ENCODE peak calls at places on chromosomes 12 and 14, in eight cellular contexts. One of them, this sample, is unnamed.

GRCh38 chr14:34501004-34501580 is 38.4 kb downstream of the EAPP start:
- DNase-seq in body of pancreas: no peak
- DNase-seq in neural progenitor cell: no peak
- DNase-seq in fibroblast of lung: peak
- DNase-seq in WTC11: no peak
- DNase-seq in Peyer's patch: no peak
- DNase-seq in GM13976: no peak
- DNase-seq in cardiac muscle cell: no peak
- DNase-seq in this sample: no peak

GRCh38 chr14:71933026-71933587 is 878 bp downstream of the RGS6 start:
- DNase-seq in body of pancreas: no peak
- DNase-seq in neural progenitor cell: peak
- DNase-seq in fibroblast of lung: peak
- DNase-seq in WTC11: peak
- DNase-seq in Peyer's patch: no peak
- DNase-seq in GM13976: no peak
- DNase-seq in cardiac muscle cell: peak
- DNase-seq in this sample: peak

GRCh38 chr12:107522692-107523477 is 162.7 kb upstream of the PWP1 start:
- DNase-seq in body of pancreas: no peak
- DNase-seq in neural progenitor cell: peak
- DNase-seq in fibroblast of lung: no peak
- DNase-seq in WTC11: peak
- DNase-seq in Peyer's patch: no peak
- DNase-seq in GM13976: no peak
- DNase-seq in cardiac muscle cell: peak
- DNase-seq in this sample: no peak

GRCh38 chr12:29103539-29103974 is 45.5 kb upstream of the FAR2 start:
- DNase-seq in body of pancreas: no peak
- DNase-seq in neural progenitor cell: no peak
- DNase-seq in fibroblast of lung: no peak
- DNase-seq in WTC11: no peak
- DNase-seq in Peyer's patch: no peak
- DNase-seq in GM13976: peak
- DNase-seq in cardiac muscle cell: no peak
- DNase-seq in this sample: peak

GRCh38 chr12:15688838-15689237 is 100.3 kb downstream of the EPS8 start:
- DNase-seq in body of pancreas: no peak
- DNase-seq in neural progenitor cell: peak
- DNase-seq in fibroblast of lung: peak
- DNase-seq in WTC11: peak
- DNase-seq in Peyer's patch: no peak
- DNase-seq in GM13976: no peak
- DNase-seq in cardiac muscle cell: peak
- DNase-seq in this sample: no peak

GRCh38 chr12:25788707-25789106 is 169.8 kb upstream of the RASSF8 start:
- DNase-seq in body of pancreas: no peak
- DNase-seq in neural progenitor cell: no peak
- DNase-seq in fibroblast of lung: no peak
- DNase-seq in WTC11: no peak
- DNase-seq in Peyer's patch: no peak
- DNase-seq in GM13976: no peak
- DNase-seq in cardiac muscle cell: no peak
- DNase-seq in this sample: no peak

GRCh38 chr12:93198086-93198485 is 179.6 kb upstream of the NUDT4 start:
- DNase-seq in body of pancreas: no peak
- DNase-seq in neural progenitor cell: no peak
- DNase-seq in fibroblast of lung: peak
- DNase-seq in WTC11: no peak
- DNase-seq in Peyer's patch: no peak
- DNase-seq in GM13976: no peak
- DNase-seq in cardiac muscle cell: no peak
- DNase-seq in this sample: no peak

GRCh38 chr14:104856157-104856868 is 8.8 kb upstream of the CEP170B start:
- DNase-seq in body of pancreas: no peak
- DNase-seq in neural progenitor cell: no peak
- DNase-seq in fibroblast of lung: no peak
- DNase-seq in WTC11: no peak
- DNase-seq in Peyer's patch: peak
- DNase-seq in GM13976: no peak
- DNase-seq in cardiac muscle cell: no peak
- DNase-seq in this sample: no peak

GRCh38 chr14:66974397-66975025 is 214.7 kb upstream of the GARIN2 start:
- DNase-seq in body of pancreas: no peak
- DNase-seq in neural progenitor cell: no peak
- DNase-seq in fibroblast of lung: peak
- DNase-seq in WTC11: no peak
- DNase-seq in Peyer's patch: no peak
- DNase-seq in GM13976: no peak
- DNase-seq in cardiac muscle cell: peak
- DNase-seq in this sample: no peak

GRCh38 chr12:92041742-92042141 is 103.9 kb downstream of the BTG1 start:
- DNase-seq in body of pancreas: no peak
- DNase-seq in neural progenitor cell: no peak
- DNase-seq in fibroblast of lung: peak
- DNase-seq in WTC11: no peak
- DNase-seq in Peyer's patch: no peak
- DNase-seq in GM13976: no peak
- DNase-seq in cardiac muscle cell: no peak
- DNase-seq in this sample: no peak

GRCh38 chr12:100528471-100529139 is 44.9 kb upstream of the GAS2L3 start:
- DNase-seq in body of pancreas: no peak
- DNase-seq in neural progenitor cell: no peak
- DNase-seq in fibroblast of lung: no peak
- DNase-seq in WTC11: no peak
- DNase-seq in Peyer's patch: no peak
- DNase-seq in GM13976: no peak
- DNase-seq in cardiac muscle cell: no peak
- DNase-seq in this sample: no peak

GRCh38 chr14:104866451-104867370 is 1.6 kb downstream of the CEP170B start:
- DNase-seq in body of pancreas: no peak
- DNase-seq in neural progenitor cell: peak
- DNase-seq in fibroblast of lung: no peak
- DNase-seq in WTC11: no peak
- DNase-seq in Peyer's patch: no peak
- DNase-seq in GM13976: no peak
- DNase-seq in cardiac muscle cell: no peak
- DNase-seq in this sample: no peak

GRCh38 chr14:59428581-59429012 is 36.6 kb downstream of the GPR135 start:
- DNase-seq in body of pancreas: no peak
- DNase-seq in neural progenitor cell: no peak
- DNase-seq in fibroblast of lung: peak
- DNase-seq in WTC11: no peak
- DNase-seq in Peyer's patch: no peak
- DNase-seq in GM13976: no peak
- DNase-seq in cardiac muscle cell: no peak
- DNase-seq in this sample: no peak
- TF ChIP-seq CTCF in body of pancreas: no peak
- TF ChIP-seq CTCF in neural progenitor cell: no peak
- TF ChIP-seq CTCF in fibroblast of lung: peak
- TF ChIP-seq CTCF in WTC11: no peak
- TF ChIP-seq CTCF in Peyer's patch: peak
- TF ChIP-seq CTCF in GM13976: no peak
- TF ChIP-seq CTCF in cardiac muscle cell: peak
- TF ChIP-seq CTCF in this sample: no peak

GRCh38 chr12:19836456-19836855 is 397.2 kb downstream of the AEBP2 start:
- DNase-seq in body of pancreas: no peak
- DNase-seq in neural progenitor cell: no peak
- DNase-seq in fibroblast of lung: no peak
- DNase-seq in WTC11: no peak
- DNase-seq in Peyer's patch: no peak
- DNase-seq in GM13976: no peak
- DNase-seq in cardiac muscle cell: no peak
- DNase-seq in this sample: no peak

GRCh38 chr12:19836056-19836455 is 396.8 kb downstream of the AEBP2 start:
- DNase-seq in body of pancreas: no peak
- DNase-seq in neural progenitor cell: no peak
- DNase-seq in fibroblast of lung: no peak
- DNase-seq in WTC11: no peak
- DNase-seq in Peyer's patch: no peak
- DNase-seq in GM13976: no peak
- DNase-seq in cardiac muscle cell: no peak
- DNase-seq in this sample: no peak

GRCh38 chr12:19830461-19830860 is 391.2 kb downstream of the AEBP2 start:
- DNase-seq in body of pancreas: no peak
- DNase-seq in neural progenitor cell: no peak
- DNase-seq in fibroblast of lung: no peak
- DNase-seq in WTC11: no peak
- DNase-seq in Peyer's patch: no peak
- DNase-seq in GM13976: peak
- DNase-seq in cardiac muscle cell: no peak
- DNase-seq in this sample: no peak

GRCh38 chr12:19834596-19834995 is 395.3 kb downstream of the AEBP2 start:
- DNase-seq in body of pancreas: no peak
- DNase-seq in neural progenitor cell: no peak
- DNase-seq in fibroblast of lung: no peak
- DNase-seq in WTC11: no peak
- DNase-seq in Peyer's patch: no peak
- DNase-seq in GM13976: no peak
- DNase-seq in cardiac muscle cell: no peak
- DNase-seq in this sample: no peak

GRCh38 chr12:19833775-19834501 is 394.6 kb downstream of the AEBP2 start:
- DNase-seq in body of pancreas: no peak
- DNase-seq in neural progenitor cell: no peak
- DNase-seq in fibroblast of lung: peak
- DNase-seq in WTC11: no peak
- DNase-seq in Peyer's patch: no peak
- DNase-seq in GM13976: no peak
- DNase-seq in cardiac muscle cell: no peak
- DNase-seq in this sample: no peak
- TF ChIP-seq CTCF in body of pancreas: no peak
- TF ChIP-seq CTCF in neural progenitor cell: no peak
- TF ChIP-seq CTCF in fibroblast of lung: no peak
- TF ChIP-seq CTCF in WTC11: no peak
- TF ChIP-seq CTCF in Peyer's patch: no peak
- TF ChIP-seq CTCF in GM13976: no peak
- TF ChIP-seq CTCF in cardiac muscle cell: no peak
- TF ChIP-seq CTCF in this sample: no peak

GRCh38 chr12:7638764-7639570 is 26.7 kb downstream of the APOBEC1 start:
- DNase-seq in body of pancreas: peak
- DNase-seq in neural progenitor cell: peak
- DNase-seq in fibroblast of lung: peak
- DNase-seq in WTC11: peak
- DNase-seq in Peyer's patch: no peak
- DNase-seq in GM13976: peak
- DNase-seq in cardiac muscle cell: peak
- DNase-seq in this sample: peak
- TF ChIP-seq CTCF in body of pancreas: peak
- TF ChIP-seq CTCF in neural progenitor cell: peak
- TF ChIP-seq CTCF in fibroblast of lung: peak
- TF ChIP-seq CTCF in WTC11: peak
- TF ChIP-seq CTCF in Peyer's patch: peak
- TF ChIP-seq CTCF in GM13976: peak
- TF ChIP-seq CTCF in cardiac muscle cell: peak
- TF ChIP-seq CTCF in this sample: peak

DNA sequence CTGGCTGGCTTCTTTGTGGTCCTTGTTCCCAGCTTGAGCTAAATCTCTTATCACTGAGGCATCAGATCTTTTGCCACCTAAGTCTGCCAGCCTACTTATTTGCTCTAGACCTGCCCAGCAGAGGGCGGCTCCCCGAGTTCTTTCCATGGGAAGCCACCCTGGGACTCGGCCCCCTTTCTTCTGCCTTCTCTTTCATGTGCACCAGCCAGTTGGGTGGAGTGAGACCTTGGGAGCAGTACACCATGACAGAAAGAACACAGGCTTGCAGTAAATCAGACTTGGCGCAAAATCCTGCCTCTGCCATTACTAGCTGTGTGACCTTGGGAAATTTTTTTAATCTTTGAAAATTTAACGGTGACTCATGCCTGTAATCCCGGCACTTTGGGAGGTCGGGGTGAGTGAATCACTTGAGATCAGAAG is 7.4 kb downstream of the SMAGP start:
- DNase-seq in body of pancreas: peak
- DNase-seq in neural progenitor cell: peak
- DNase-seq in fibroblast of lung: peak
- DNase-seq in WTC11: peak
- DNase-seq in Peyer's patch: peak
- DNase-seq in GM13976: no peak
- DNase-seq in cardiac muscle cell: peak
- DNase-seq in this sample: no peak
- TF ChIP-seq CTCF in body of pancreas: peak
- TF ChIP-seq CTCF in neural progenitor cell: peak
- TF ChIP-seq CTCF in fibroblast of lung: peak
- TF ChIP-seq CTCF in WTC11: no peak
- TF ChIP-seq CTCF in Peyer's patch: peak
- TF ChIP-seq CTCF in GM13976: peak
- TF ChIP-seq CTCF in cardiac muscle cell: peak
- TF ChIP-seq CTCF in this sample: peak

GRCh38 chr12:3122841-3123678 is 45.9 kb downstream of the TSPAN9 start:
- DNase-seq in body of pancreas: peak
- DNase-seq in neural progenitor cell: no peak
- DNase-seq in fibroblast of lung: peak
- DNase-seq in WTC11: peak
- DNase-seq in Peyer's patch: no peak
- DNase-seq in GM13976: no peak
- DNase-seq in cardiac muscle cell: no peak
- DNase-seq in this sample: no peak
- TF ChIP-seq CTCF in body of pancreas: no peak
- TF ChIP-seq CTCF in neural progenitor cell: no peak
- TF ChIP-seq CTCF in fibroblast of lung: peak
- TF ChIP-seq CTCF in WTC11: no peak
- TF ChIP-seq CTCF in Peyer's patch: no peak
- TF ChIP-seq CTCF in GM13976: no peak
- TF ChIP-seq CTCF in cardiac muscle cell: peak
- TF ChIP-seq CTCF in this sample: no peak

DNA sequence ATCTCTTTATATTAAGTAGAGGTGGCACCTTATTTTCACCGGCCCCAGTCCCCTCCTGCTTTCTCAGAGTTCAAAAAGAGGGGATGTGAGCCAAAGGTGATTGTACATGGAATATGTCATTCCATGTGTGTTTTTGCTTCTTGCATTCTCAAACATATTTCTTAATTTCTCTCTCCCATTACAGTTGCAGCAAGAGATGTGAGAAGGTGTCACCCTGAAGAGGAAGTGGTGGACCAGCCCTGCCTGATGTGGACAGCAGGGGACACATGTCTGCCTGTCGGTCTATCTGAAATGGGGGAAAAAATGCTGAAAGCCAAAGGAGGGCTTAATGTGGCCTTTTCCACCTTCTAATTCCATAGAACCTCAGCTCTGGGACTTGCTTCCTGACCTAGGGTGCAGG is 1.9 kb upstream of the FOXN3 start:
- DNase-seq in body of pancreas: no peak
- DNase-seq in neural progenitor cell: no peak
- DNase-seq in fibroblast of lung: no peak
- DNase-seq in WTC11: no peak
- DNase-seq in Peyer's patch: no peak
- DNase-seq in GM13976: no peak
- DNase-seq in cardiac muscle cell: no peak
- DNase-seq in this sample: no peak
- TF ChIP-seq CTCF in body of pancreas: no peak
- TF ChIP-seq CTCF in neural progenitor cell: no peak
- TF ChIP-seq CTCF in fibroblast of lung: no peak
- TF ChIP-seq CTCF in WTC11: no peak
- TF ChIP-seq CTCF in Peyer's patch: no peak
- TF ChIP-seq CTCF in GM13976: no peak
- TF ChIP-seq CTCF in cardiac muscle cell: no peak
- TF ChIP-seq CTCF in this sample: no peak

This sample was measured in GM20000.